ENCODE peak calls at places on chromosomes 2 and 18, in nine cellular contexts. S is substantia nigra; Q is non-pigmented ciliary epithelial cell; L is D721Med; E is aorta; P is NCI-H2107; Y is astrocyte of the spinal cord; A is stimulated activated CD4-positive, alpha-beta T cell treated with anti-CD3 and anti-CD28 coated beads, Interleukin-15, amount 100 ng/mL, for 24 hours; Z is pancreas. O is an unnamed sample.

GRCh38 chr2:170115501-170116229 is 62.3 kb upstream of the MYO3B start:
- DNase-seq in S (no peak), Q (no peak), L (no peak), E (no peak), P (no peak), Y (no peak), A (no peak), Z (no peak), O (no peak)

GRCh38 chr2:12069139-12069538 is 322.7 kb downstream of the LPIN1 start:
- DNase-seq in S (no peak), Q (no peak), L (no peak), E (no peak), P (no peak), Y (no peak), A (no peak), Z (no peak), O (no peak)

GRCh38 chr2:49042510-49042909 is 111.8 kb downstream of the FSHR start:
- DNase-seq in S (no peak), Q (no peak), L (no peak), E (no peak), P (no peak), Y (no peak), A (no peak), Z (no peak), O (no peak)

GRCh38 chr18:50970006-50970405 is 2.2 kb downstream of the ELAC1 start:
- DNase-seq in S (no peak), Q (no peak), L (no peak), E (no peak), P (peak; percentile 20), Y (no peak), A (no peak), Z (peak; percentile 66), O (no peak)

GRCh38 chr2:237421542-237422047 is 7.6 kb upstream of the COL6A3 start:
- DNase-seq in S (peak; percentile 42), Q (no peak), L (no peak), E (peak; percentile 86), P (peak; percentile 46), Y (peak; percentile 89), A (peak; percentile 89), Z (peak; percentile 85), O (peak; percentile 74)

GRCh38 chr2:219658447-219658846 is 31.0 kb downstream of the SLC4A3 start:
- DNase-seq in S (no peak), Q (no peak), L (no peak), E (no peak), P (no peak), Y (peak; percentile 57), A (no peak), Z (no peak), O (no peak)

GRCh38 chr18:25353080-25353479 is 1.1 kb upstream of the ZNF521 start:
- DNase-seq in S (no peak), Q (no peak), L (no peak), E (no peak), P (no peak), Y (no peak), A (no peak), Z (no peak), O (no peak)

GRCh38 chr18:56329536-56329935 is 308.9 kb downstream of the TXNL1 start:
- DNase-seq in S (no peak), Q (no peak), L (no peak), E (no peak), P (no peak), Y (no peak), A (no peak), Z (no peak), O (no peak)

GRCh38 chr2:114160263-114161001 is 270.5 kb downstream of the ACTR3 start:
- DNase-seq in S (no peak), Q (no peak), L (no peak), E (no peak), P (no peak), Y (no peak), A (no peak), Z (no peak), O (no peak)

O was measured in posterior cingulate gyrus.